ENCODE peak calls at places on chromosomes 1 and 21, in four cellular contexts. S is K562, U is H1, Q is HepG2. J is an unnamed sample.

GRCh38 chr1:173097001-173097400 is 46.3 kb upstream of the TNFSF18 start:
- DNase-seq in S (no peak), U (no peak), Q (no peak), J (no peak)

GRCh38 chr1:201408176-201408814 is 9.2 kb upstream of the LAD1 start:
- DNase-seq in S (peak; percentile 92), U (peak; percentile 98), Q (peak; percentile 67), J (peak; percentile 80)

GRCh38 chr1:82538876-82539275 is 738.1 kb downstream of the ADGRL2 start:
- DNase-seq in S (no peak), U (no peak), Q (no peak), J (no peak)

GRCh38 chr21:36839735-36840134 is 126.7 kb downstream of the HLCS start:
- DNase-seq in S (no peak), U (no peak), Q (no peak), J (no peak)

GRCh38 chr1:34412597-34413392 is 236.1 kb downstream of the C1orf94 start:
- DNase-seq in S (no peak), U (no peak), Q (no peak), J (no peak)

GRCh38 chr1:115564201-115564600 is 77.6 kb upstream of the VANGL1 start:
- DNase-seq in S (no peak), U (peak; percentile 68), Q (no peak), J (no peak)

GRCh38 chr1:117695796-117696505 is 90.1 kb downstream of the TENT5C start:
- DNase-seq in S (no peak), U (no peak), Q (no peak), J (no peak)

GRCh38 chr1:40110389-40110788 is 13.3 kb upstream of the PPT1 start:
- DNase-seq in S (no peak), U (no peak), Q (no peak), J (no peak)

GRCh38 chr1:110150330-110151174 is at the start of gene SLC6A17:
- DNase-seq in S (peak; percentile 32), U (peak; percentile 81), Q (no peak), J (peak; percentile 66)

GRCh38 chr1:211951856-211952255 is 83.5 kb downstream of the INTS7 start:
- DNase-seq in S (no peak), U (no peak), Q (peak; percentile 43), J (no peak)

GRCh38 chr1:179599623-179600249 is 8.1 kb downstream of the TDRD5 start:
- DNase-seq in S (peak; percentile 26), U (no peak), Q (peak; percentile 48), J (peak; percentile 20)

GRCh38 chr1:26281971-26282693 is 2.2 kb downstream of the SH3BGRL3 start:
- DNase-seq in S (peak; percentile 41), U (peak; percentile 87), Q (no peak), J (no peak)

GRCh38 chr21:36747815-36748381 is 49.0 kb downstream of the SIM2 start:
- DNase-seq in S (peak; percentile 87), U (peak; percentile 93), Q (peak; percentile 23), J (no peak)

GRCh38 chr1:12448746-12449177 is 169.2 kb downstream of the DHRS3 start:
- DNase-seq in S (peak; percentile 82), U (no peak), Q (no peak), J (no peak)

GRCh38 chr1:61079276-61079897 is 3.0 kb upstream of the NFIA start:
- DNase-seq in S (no peak), U (no peak), Q (no peak), J (no peak)

GRCh38 chr1:29991025-29991424 is 732.4 kb downstream of the MATN1 start:
- DNase-seq in S (peak; percentile 67), U (peak; percentile 61), Q (no peak), J (no peak)

GRCh38 chr1:51329443-51330325 is 678 bp downstream of the TTC39A start:
- DNase-seq in S (no peak), U (no peak), Q (no peak), J (no peak)

GRCh38 chr1:168688679-168689657 is 40.0 kb downstream of the DPT start:
- DNase-seq in S (no peak), U (no peak), Q (peak; percentile 83), J (no peak)

GRCh38 chr1:24735619-24736375 is 9.4 kb upstream of the CLIC4 start:
- DNase-seq in S (no peak), U (no peak), Q (no peak), J (no peak)

GRCh38 chr1:85406887-85407593 is 57.9 kb downstream of the DDAH1 start:
- DNase-seq in S (no peak), U (no peak), Q (peak; percentile 69), J (peak; percentile 68)

GRCh38 chr1:223177681-223178080 is 34.6 kb upstream of the TLR5 start:
- DNase-seq in S (no peak), U (no peak), Q (peak; percentile 56), J (no peak)

GRCh38 chr1:53057134-53057533 is 4.9 kb upstream of the PODN start:
- DNase-seq in S (no peak), U (no peak), Q (no peak), J (no peak)

GRCh38 chr21:32281531-32281930 is 2.7 kb upstream of the MIS18A start:
- DNase-seq in S (no peak), U (no peak), Q (no peak), J (no peak)

GRCh38 chr1:10561955-10562354 is 87.2 kb downstream of the PEX14 start:
- DNase-seq in S (no peak), U (no peak), Q (no peak), J (no peak)

GRCh38 chr1:239432255-239432654 is 45.9 kb downstream of the CHRM3 start:
- DNase-seq in S (no peak), U (no peak), Q (no peak), J (no peak)

GRCh38 chr1:58927722-58928085 is 143.9 kb upstream of the JUN start:
- DNase-seq in S (no peak), U (no peak), Q (no peak), J (no peak)

GRCh38 chr1:219072329-219072728 is 101.3 kb upstream of the LYPLAL1 start:
- DNase-seq in S (no peak), U (no peak), Q (no peak), J (no peak)

GRCh38 chr1:211133393-211133840 is 531 bp downstream of the KCNH1 start:
- DNase-seq in S (no peak), U (peak; percentile 64), Q (no peak), J (peak; percentile 35)

GRCh38 chr1:212295579-212295978 is 10.4 kb downstream of the PPP2R5A start:
- DNase-seq in S (no peak), U (no peak), Q (no peak), J (no peak)

GRCh38 chr1:3515774-3516480 is 61.5 kb downstream of the ARHGEF16 start:
- DNase-seq in S (no peak), U (no peak), Q (no peak), J (no peak)

GRCh38 chr21:41156128-41156527 is 11.8 kb upstream of the BACE2 start:
- DNase-seq in S (no peak), U (no peak), Q (no peak), J (no peak)

GRCh38 chr1:187047298-187047697 is 218.5 kb downstream of the PLA2G4A start:
- DNase-seq in S (no peak), U (no peak), Q (no peak), J (no peak)

GRCh38 chr1:216929870-216930582 is 206.8 kb upstream of the ESRRG start:
- DNase-seq in S (no peak), U (no peak), Q (no peak), J (no peak)

GRCh38 chr1:108747128-108747827 is 804 bp downstream of the STXBP3 start:
- DNase-seq in S (peak; percentile 67), U (peak; percentile 66), Q (peak; percentile 79), J (peak; percentile 88)

DNA sequence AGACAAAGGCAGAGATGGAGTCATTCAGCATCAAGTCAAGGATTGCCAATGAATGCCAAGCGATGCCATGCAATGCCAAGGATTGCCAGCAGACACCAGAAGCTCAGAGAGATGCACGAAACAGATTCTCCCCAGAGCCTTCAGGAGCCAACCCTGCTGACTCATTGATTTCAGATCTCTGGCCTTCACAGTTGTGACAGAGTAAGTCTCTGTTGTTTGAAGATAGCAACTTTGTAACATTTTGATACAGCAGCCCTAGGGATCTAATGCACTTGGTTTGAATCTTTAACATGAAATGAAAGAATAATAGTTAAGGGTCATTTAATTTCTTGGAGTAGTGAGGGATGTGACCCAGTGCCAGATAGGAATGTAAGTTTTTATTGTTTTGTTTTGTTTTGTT is 287.4 kb upstream of the RUNX1 start:
- DNase-seq in S (peak; percentile 39), U (no peak), Q (no peak), J (no peak)
- TF ChIP-seq PHF8 in S (no peak), U (no peak), Q (no peak), J (no peak)

GRCh38 chr1:37167479-37167878 is 133.2 kb upstream of the GRIK3 start:
- DNase-seq in S (no peak), U (no peak), Q (no peak), J (no peak)
- TF ChIP-seq CTCF in S (no peak), U (no peak), Q (no peak), J (no peak)

GRCh38 chr1:32906652-32907051 is 5.5 kb upstream of the TMEM54 start:
- DNase-seq in S (no peak), U (no peak), Q (no peak), J (no peak)
- H3K27ac ChIP-seq in S (no peak overlapping the region), U (no peak overlapping the region), Q (no peak overlapping the region), J (no peak overlapping the region)

GRCh38 chr1:107536266-107536665 is 395.4 kb downstream of the NTNG1 start:
- DNase-seq in S (no peak), U (no peak), Q (no peak), J (no peak)
- TF ChIP-seq PHF8 in S (no peak), U (no peak), Q (no peak), J (no peak)

GRCh38 chr21:38269567-38269917 is 12.8 kb downstream of the KCNJ15 start:
- DNase-seq in S (no peak), U (no peak), Q (no peak), J (no peak)
- TF ChIP-seq CTCF in S (no peak), U (no peak), Q (no peak), J (no peak)

GRCh38 chr1:156524481-156524869 is 23.9 kb upstream of the MEF2D start:
- DNase-seq in S (peak; percentile 34), U (no peak), Q (no peak), J (no peak)
- H3K27ac ChIP-seq in S (peak overlapping the region; percentile 69), U (no peak overlapping the region), Q (no peak overlapping the region), J (no peak overlapping the region)

DNA sequence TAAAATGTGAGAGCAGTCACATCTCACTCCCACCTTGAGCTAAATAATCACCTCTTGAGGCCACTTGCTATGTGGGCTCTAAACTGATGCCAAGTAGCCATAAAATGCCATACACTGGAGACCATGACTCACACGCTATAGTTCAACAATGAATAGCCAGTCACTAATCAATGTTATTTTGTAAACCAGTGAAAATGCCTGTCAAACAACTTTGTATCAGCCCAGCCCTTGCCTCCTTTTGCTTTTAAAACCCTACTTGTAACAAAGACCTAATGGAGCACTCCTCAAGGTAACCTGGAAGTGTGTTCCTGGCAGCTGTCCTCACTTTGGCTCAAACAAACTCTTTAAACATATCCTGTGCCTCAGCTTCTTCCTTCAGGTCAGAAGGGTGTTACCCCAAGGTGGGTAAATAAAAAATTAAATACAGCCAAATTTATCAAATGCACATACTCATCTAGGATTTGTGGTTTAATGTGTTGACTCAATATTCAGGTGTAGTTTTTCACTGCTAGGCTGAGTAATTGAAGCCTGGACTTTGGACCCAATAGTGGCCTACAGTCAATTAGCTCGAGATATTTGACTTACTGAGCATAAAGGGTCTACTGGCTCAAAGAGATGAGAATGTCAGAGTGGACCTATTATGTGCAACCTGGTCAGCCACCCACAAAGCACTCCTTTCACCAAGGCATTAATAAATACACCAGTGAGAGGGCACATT is 154.3 kb downstream of the COQ8A start:
- DNase-seq in S (no peak), U (no peak), Q (peak; percentile 78), J (no peak)
- TF ChIP-seq PHF8 in S (no peak), U (no peak), Q (no peak), J (no peak)